ENCODE peak calls at places on chromosomes 2 and 18, in four cellular contexts. Y is SW 1271, A is A549, W is lower lobe of right lung. Q is an unnamed sample.

GRCh38 chr2:1884933-1885580 is 140.7 kb upstream of the PXDN start:
- DNase-seq in Y (no peak), A (no peak), W (no peak), Q (peak)

GRCh38 chr2:217958889-217959235 is 43.9 kb downstream of the TNS1 start:
- DNase-seq in A (no peak), W (peak), Y (no peak), Q (no peak)

GRCh38 chr2:74835831-74836674 is 2.1 kb downstream of the HK2 start:
- DNase-seq in W (no peak), Y (peak), A (peak), Q (peak)

GRCh38 chr2:38315707-38316333 is 61.3 kb downstream of the ATL2 start:
- DNase-seq in W (no peak), A (peak), Y (peak), Q (peak)

GRCh38 chr2:2877427-2877826 is 500.2 kb downstream of the EIPR1 start:
- DNase-seq in Y (no peak), W (no peak), A (no peak), Q (no peak)

GRCh38 chr2:12317853-12318426 is 398.8 kb upstream of the TRIB2 start:
- DNase-seq in Y (no peak), W (no peak), A (no peak), Q (peak)

GRCh38 chr18:9653390-9653789 is 39.0 kb upstream of the PPP4R1 start:
- DNase-seq in W (no peak), A (no peak), Y (no peak), Q (no peak)

GRCh38 chr18:58194028-58194427 is 150.0 kb downstream of the NEDD4L start:
- DNase-seq in W (no peak), A (no peak), Y (no peak), Q (no peak)

GRCh38 chr18:21997207-21998143 is 171.9 kb upstream of the GATA6 start:
- DNase-seq in Y (no peak), W (no peak), A (peak), Q (peak)

GRCh38 chr2:7845332-7845731 is 836.5 kb upstream of the ID2 start:
- DNase-seq in Y (no peak), A (no peak), W (no peak), Q (no peak)

GRCh38 chr2:159855153-159856140 is 57.4 kb upstream of the CD302 start:
- DNase-seq in Y (no peak), W (no peak), A (no peak), Q (no peak)

GRCh38 chr2:10897956-10898355 is 13.8 kb upstream of the KCNF1 start:
- DNase-seq in A (no peak), Y (no peak), W (no peak), Q (no peak)

GRCh38 chr2:46632349-46632748 is 153.0 kb downstream of the TMEM247 start:
- DNase-seq in A (peak), W (no peak), Y (no peak), Q (peak)

GRCh38 chr2:28471214-28471613 is 24.6 kb upstream of the PLB1 start:
- DNase-seq in W (no peak), Y (no peak), A (no peak), Q (no peak)

GRCh38 chr18:45920367-45920766 is 46.8 kb downstream of the EPG5 start:
- DNase-seq in W (peak), A (no peak), Y (no peak), Q (peak)